ENCODE peak calls at places on chromosome 1, in four cellular contexts. D is M059J, N is adrenal gland, B is left cardiac atrium. K is an unnamed sample.

GRCh38 chr1:206608108-206608698 is 4.1 kb downstream of the EIF2D start:
- DNase-seq in D (peak), N (peak), B (no peak), K (peak)

GRCh38 chr1:11782127-11782708 is 20.2 kb downstream of the C1orf167 start:
- DNase-seq in N (no peak), B (peak), D (no peak), K (no peak)

GRCh38 chr1:6489799-6490180 is 1.7 kb downstream of the PLEKHG5 start:
- DNase-seq in N (peak), B (peak), D (peak), K (peak)

GRCh38 chr1:145962157-145963102 is 1.9 kb downstream of the ANKRD34A start:
- DNase-seq in N (peak), D (peak), B (peak), K (no peak)

GRCh38 chr1:178713270-178713669 is 11.8 kb upstream of the RALGPS2 start:
- DNase-seq in B (no peak), D (peak), N (no peak), K (no peak)

GRCh38 chr1:10980841-10981727 is 31.4 kb upstream of the TARDBP start:
- DNase-seq in B (peak), N (no peak), D (peak), K (no peak)

GRCh38 chr1:201515062-201515750 is 8.3 kb upstream of the CSRP1 start:
- DNase-seq in B (no peak), N (no peak), D (no peak), K (no peak)

GRCh38 chr1:203424861-203425667 is 50.5 kb upstream of the PRELP start:
- DNase-seq in D (no peak), N (no peak), B (no peak), K (no peak)

GRCh38 chr1:174153085-174153824 is 6.1 kb upstream of the RABGAP1L start:
- DNase-seq in D (peak), N (no peak), B (no peak), K (peak)

GRCh38 chr1:183841950-183842816 is 37.3 kb downstream of the RGL1 start:
- DNase-seq in B (no peak), D (peak), N (no peak), K (peak)

GRCh38 chr1:15154480-15155036 is 1.0 kb downstream of the TMEM51 start:
- DNase-seq in B (peak), N (peak), D (no peak), K (peak)

GRCh38 chr1:37808369-37809319 is 636 bp upstream of the YRDC start:
- DNase-seq in D (peak), B (peak), N (peak), K (peak)

GRCh38 chr1:94949681-94950661 is 23.1 kb upstream of the CNN3 start:
- DNase-seq in N (peak), B (no peak), D (peak), K (no peak)

GRCh38 chr1:205536759-205537361 is 32.4 kb downstream of the CDK18 start:
- DNase-seq in B (no peak), N (peak), D (no peak), K (no peak)

GRCh38 chr1:6350416-6351088 is 43.0 kb downstream of the ACOT7 start:
- DNase-seq in B (peak), D (peak), N (peak), K (peak)

GRCh38 chr1:171800342-171800741 is 18.9 kb downstream of the METTL13 start:
- DNase-seq in N (no peak), D (no peak), B (no peak), K (no peak)

GRCh38 chr1:4655674-4656532 is 1.5 kb downstream of the AJAP1 start:
- DNase-seq in N (peak), B (peak), D (peak), K (peak)

GRCh38 chr1:78038071-78038470 is 7.7 kb upstream of the GIPC2 start:
- DNase-seq in N (no peak), D (peak), B (no peak), K (no peak)

GRCh38 chr1:222924140-222924706 is 109.4 kb downstream of the DISP1 start:
- DNase-seq in D (no peak), B (no peak), N (no peak), K (no peak)

GRCh38 chr1:184075040-184076029 is 23.8 kb downstream of the TSEN15 start:
- DNase-seq in N (peak), B (no peak), D (peak), K (peak)

GRCh38 chr1:41582004-41582325 is 97.5 kb upstream of the EDN2 start:
- DNase-seq in N (no peak), B (no peak), D (no peak), K (no peak)

GRCh38 chr1:214552174-214552608 is 789 bp upstream of the PTPN14 start:
- DNase-seq in B (peak), D (peak), N (peak), K (peak)

GRCh38 chr1:12078938-12079861 is 16.1 kb downstream of the TNFRSF8 start:
- DNase-seq in D (peak), N (peak), B (peak), K (no peak)

GRCh38 chr1:238302646-238303045 is 411.9 kb upstream of the ZP4 start:
- DNase-seq in N (no peak), D (no peak), B (no peak), K (no peak)

GRCh38 chr1:162974810-162975209 is 94.4 kb upstream of the RGS4 start:
- DNase-seq in N (no peak), B (no peak), D (no peak), K (no peak)

GRCh38 chr1:63914241-63914640 is 140.4 kb downstream of the ROR1 start:
- DNase-seq in N (no peak), D (no peak), B (no peak), K (peak)

GRCh38 chr1:5768014-5768413 is 224.2 kb downstream of the NPHP4 start:
- DNase-seq in D (no peak), N (no peak), B (no peak), K (no peak)

GRCh38 chr1:150549496-150550221 is 451 bp downstream of the ADAMTSL4 start:
- DNase-seq in N (peak), B (no peak), D (no peak), K (no peak)

GRCh38 chr1:168960595-168960994 is 145.9 kb upstream of the ATP1B1 start:
- DNase-seq in D (no peak), N (no peak), B (no peak), K (no peak)

GRCh38 chr1:154759196-154759595 is 110.9 kb downstream of the KCNN3 start:
- DNase-seq in N (no peak), B (no peak), D (no peak), K (no peak)

GRCh38 chr1:114755006-114755936 is 2.5 kb downstream of the CSDE1 start:
- DNase-seq in D (no peak), N (no peak), B (no peak), K (no peak)